ENCODE peak calls at places on chromosomes 5 and 9, in seven cellular contexts. L is IMR-90, P is endothelial cell, Q is NCI-H748 treated with DMSO at 0.1 percent for 48 hours, A is fibroblast of mammary gland, U is fibroblast of lung, H is anterior cingulate cortex. O is an unnamed sample.

GRCh38 chr5:17089690-17090089 is 127.7 kb upstream of the BASP1 start:
- DNase-seq in L (peak; percentile 57), P (no peak), Q (no peak), A (no peak), U (no peak), H (no peak), O (no peak)

GRCh38 chr9:99365233-99365980 is 143.3 kb downstream of the SEC61B start:
- DNase-seq in L (peak; percentile 71), P (no peak), Q (no peak), A (peak; percentile 32), U (peak; percentile 66), H (no peak), O (no peak)

GRCh38 chr9:131800366-131800765 is 60.5 kb upstream of the RAPGEF1 start:
- DNase-seq in L (no peak), P (no peak), Q (no peak), A (no peak), U (no peak), H (no peak), O (no peak)

GRCh38 chr5:91443028-91443427 is 59.9 kb upstream of the ARRDC3 start:
- DNase-seq in L (peak; percentile 69), P (no peak), Q (no peak), A (peak; percentile 89), U (peak; percentile 72), H (no peak), O (peak; percentile 24)

GRCh38 chr5:54470191-54470590 is 14.7 kb downstream of the HSPB3 start:
- DNase-seq in L (peak; percentile 79), P (no peak), Q (no peak), A (peak; percentile 62), U (peak; percentile 28), H (no peak), O (no peak)

GRCh38 chr9:117555964-117556629 is 141.2 kb upstream of the ASTN2 start:
- DNase-seq in L (no peak), P (peak; percentile 65), Q (peak; percentile 48), A (peak; percentile 20), U (no peak), H (peak; percentile 7), O (peak; percentile 10)

GRCh38 chr5:169534939-169535338 is 48.6 kb upstream of the SPDL1 start:
- DNase-seq in L (no peak), P (no peak), Q (no peak), A (no peak), U (no peak), H (no peak), O (no peak)

GRCh38 chr9:136882109-136882946 is 4.0 kb upstream of the TRAF2 start:
- DNase-seq in L (peak; percentile 87), P (no peak), Q (no peak), A (peak; percentile 85), U (peak; percentile 64), H (no peak), O (peak; percentile 95)

GRCh38 chr5:113061851-113062631 is 85.4 kb downstream of the DCP2 start:
- DNase-seq in L (peak; percentile 85), P (no peak), Q (no peak), A (peak; percentile 77), U (peak; percentile 64), H (no peak), O (peak; percentile 60)

GRCh38 chr5:172999974-173000373 is 16.4 kb downstream of the ATP6V0E1 start:
- DNase-seq in L (no peak), P (no peak), Q (no peak), A (no peak), U (no peak), H (no peak), O (no peak)

GRCh38 chr9:120392711-120393110 is 187.3 kb downstream of the CDK5RAP2 start:
- DNase-seq in L (no peak), P (no peak), Q (no peak), A (no peak), U (no peak), H (no peak), O (no peak)

GRCh38 chr9:132074736-132075135 is 4.9 kb downstream of the MED27 start:
- DNase-seq in L (peak; percentile 75), P (no peak), Q (no peak), A (peak; percentile 80), U (peak; percentile 72), H (no peak), O (no peak)

GRCh38 chr9:7976856-7977255 is 177.3 kb upstream of the DMAC1 start:
- DNase-seq in L (no peak), P (no peak), Q (no peak), A (no peak), U (no peak), H (no peak), O (no peak)

GRCh38 chr9:127497656-127498290 is 46.5 kb downstream of the LRSAM1 start:
- DNase-seq in L (no peak), P (no peak), Q (no peak), A (no peak), U (no peak), H (no peak), O (no peak)

GRCh38 chr5:165723931-165724330 is 2218.5 kb downstream of the MAT2B start:
- DNase-seq in L (no peak), P (no peak), Q (no peak), A (no peak), U (no peak), H (no peak), O (no peak)

GRCh38 chr9:114299286-114300152 is 23.4 kb upstream of the ORM1 start:
- DNase-seq in L (no peak), P (no peak), Q (no peak), A (no peak), U (no peak), H (no peak), O (no peak)

GRCh38 chr9:89319015-89319905 is 960 bp downstream of the SECISBP2 start:
- DNase-seq in L (no peak), P (no peak), Q (no peak), A (no peak), U (no peak), H (no peak), O (no peak)

GRCh38 chr5:112795342-112795741 is 57.7 kb downstream of the APC start:
- DNase-seq in L (no peak), P (no peak), Q (no peak), A (no peak), U (no peak), H (no peak), O (no peak)

GRCh38 chr5:179263391-179264052 is 81.7 kb downstream of the ADAMTS2 start:
- DNase-seq in L (no peak), P (no peak), Q (no peak), A (no peak), U (no peak), H (no peak), O (no peak)

O was measured in mesenchymal stem cell.